ENCODE peak calls at places on chromosome 7, in six cellular contexts. H is GM12878, C is HCT116, N is H1, J is K562, I is HepG2. L is an unnamed sample.
A peak's percentile ranks its signal among the peaks of the same experiment; 100 is the strongest.

GRCh38 chr7:143131777-143132176 is at the start of gene PIP:
- DNase-seq in H (no peak), C (no peak), N (no peak), J (no peak), I (no peak), L (no peak)

GRCh38 chr7:136807598-136807997 is 60.9 kb upstream of the CHRM2 start:
- DNase-seq in H (no peak), C (no peak), N (no peak), J (no peak), I (no peak), L (peak; percentile 9)

GRCh38 chr7:510061-510481 is 9.6 kb downstream of the PDGFA start:
- DNase-seq in H (no peak), C (no peak), N (no peak), J (no peak), I (no peak), L (no peak)

GRCh38 chr7:82559203-82559805 is 115.7 kb upstream of the CACNA2D1 start:
- DNase-seq in H (no peak), C (no peak), N (no peak), J (no peak), I (no peak), L (no peak)

GRCh38 chr7:27423290-27423689 is 180.7 kb downstream of the EVX1 start:
- DNase-seq in H (no peak), C (no peak), N (no peak), J (no peak), I (no peak), L (no peak)

GRCh38 chr7:100583132-100584045 is 2.5 kb downstream of the LRCH4 start:
- DNase-seq in H (peak; percentile 44), C (no peak), N (no peak), J (no peak), I (no peak), L (no peak)

GRCh38 chr7:46970131-46970430 is 611.8 kb downstream of the TNS3 start:
- DNase-seq in H (no peak), C (no peak), N (no peak), J (no peak), I (no peak), L (no peak)

GRCh38 chr7:43137811-43138210 is 25.4 kb downstream of the HECW1 start:
- DNase-seq in H (no peak), C (no peak), N (no peak), J (no peak), I (no peak), L (no peak)

GRCh38 chr7:29304756-29305155 is 110.2 kb downstream of the CHN2 start:
- DNase-seq in H (no peak), C (no peak), N (no peak), J (no peak), I (no peak), L (peak; percentile 35)

GRCh38 chr7:148697256-148697841 is 1.4 kb upstream of the CUL1 start:
- DNase-seq in H (no peak), C (no peak), N (no peak), J (peak; percentile 40), I (no peak), L (no peak)

GRCh38 chr7:111041577-111041976 is 49.4 kb upstream of the LRRN3 start:
- DNase-seq in H (no peak), C (no peak), N (no peak), J (no peak), I (no peak), L (no peak)

GRCh38 chr7:48337012-48337621 is 165.9 kb downstream of the ABCA13 start:
- DNase-seq in H (no peak), C (no peak), N (no peak), J (no peak), I (peak; percentile 10), L (peak; percentile 55)

GRCh38 chr7:157307534-157307838 is 29.3 kb upstream of the DNAJB6 start:
- DNase-seq in H (no peak), C (no peak), N (no peak), J (peak; percentile 32), I (no peak), L (no peak)

GRCh38 chr7:37109016-37109415 is 339.6 kb downstream of the ELMO1 start:
- DNase-seq in H (no peak), C (no peak), N (no peak), J (no peak), I (peak; percentile 28), L (no peak)

GRCh38 chr7:2518101-2518500 is 1.5 kb upstream of the LFNG start:
- DNase-seq in H (no peak), C (no peak), N (no peak), J (no peak), I (no peak), L (no peak)

GRCh38 chr7:103711413-103711812 is 265.4 kb upstream of the SLC26A5 start:
- DNase-seq in H (no peak), C (no peak), N (no peak), J (no peak), I (no peak), L (no peak)

GRCh38 chr7:135980665-135981180 is 3.6 kb upstream of the MTPN start:
- DNase-seq in H (peak; percentile 95), C (no peak), N (no peak), J (peak; percentile 40), I (no peak), L (no peak)

GRCh38 chr7:65840446-65840845 is 32.4 kb upstream of the VKORC1L1 start:
- DNase-seq in H (peak; percentile 39), C (peak; percentile 43), N (no peak), J (no peak), I (no peak), L (no peak)

GRCh38 chr7:29415215-29415614 is 148.4 kb upstream of the PRR15 start:
- DNase-seq in H (no peak), C (no peak), N (no peak), J (no peak), I (no peak), L (no peak)

GRCh38 chr7:25303380-25304321 is 75.4 kb upstream of the NPVF start:
- DNase-seq in H (no peak), C (no peak), N (peak; percentile 49), J (no peak), I (no peak), L (peak; percentile 93)

GRCh38 chr7:73851410-73852338 is 9.3 kb upstream of the TMEM270 start:
- DNase-seq in H (peak; percentile 41), C (peak; percentile 92), N (no peak), J (peak; percentile 79), I (peak; percentile 52), L (no peak)

GRCh38 chr7:77335581-77335980 is 80.6 kb downstream of the GSAP start:
- DNase-seq in H (no peak), C (no peak), N (no peak), J (no peak), I (no peak), L (no peak)

GRCh38 chr7:33883566-33883965 is 21.8 kb upstream of the BMPER start:
- DNase-seq in H (no peak), C (no peak), N (no peak), J (no peak), I (no peak), L (no peak)

GRCh38 chr7:143263266-143264195 is at the start of gene GSTK1:
- DNase-seq in H (peak; percentile 21), C (peak; percentile 32), N (no peak), J (peak; percentile 94), I (peak; percentile 66), L (no peak)

GRCh38 chr7:157791666-157792065 is 454.9 kb downstream of the DNAJB6 start:
- DNase-seq in H (no peak), C (no peak), N (no peak), J (no peak), I (no peak), L (no peak)

DNA sequence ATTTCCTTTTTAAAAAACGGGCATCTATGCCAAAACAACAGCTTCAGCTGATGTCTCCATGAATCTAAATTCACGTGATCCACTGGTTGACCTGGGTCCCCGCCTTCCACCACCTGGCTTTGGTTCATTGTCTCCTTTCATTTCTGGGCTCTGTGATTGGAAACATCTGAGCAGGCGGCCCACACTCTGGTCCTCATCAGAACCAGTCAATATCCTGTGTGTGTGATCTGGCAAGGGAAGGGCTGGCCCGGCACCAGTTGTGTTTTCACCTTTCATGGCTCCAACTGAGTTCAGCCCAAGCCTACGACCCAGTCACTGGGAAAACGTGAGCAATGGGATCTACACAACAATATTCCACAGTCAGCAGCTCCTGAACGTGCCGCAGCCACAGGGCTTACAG is 46.2 kb downstream of the PARP12 start:
- DNase-seq in H (no peak), C (no peak), N (no peak), J (no peak), I (no peak), L (no peak)
- TF ChIP-seq ZNF274 in H (no peak), C (no peak), N (no peak), J (no peak), I (no peak), L (no peak)

GRCh38 chr7:106065560-106066500 is 46.3 kb downstream of the SYPL1 start:
- DNase-seq in H (no peak), C (no peak), N (no peak), J (no peak), I (peak; percentile 33), L (no peak)
- H3K4me3 ChIP-seq in H (no peak overlapping the region), C (peak overlapping the region; percentile 49), N (no peak overlapping the region), J (no peak overlapping the region), I (peak overlapping the region; percentile 50), L (no peak overlapping the region)

GRCh38 chr7:128450913-128451312 is 4.8 kb upstream of the HILPDA start:
- DNase-seq in H (no peak), C (no peak), N (no peak), J (no peak), I (no peak), L (no peak)
- TF ChIP-seq ZNF274 in H (no peak), C (no peak), N (no peak), J (no peak), I (no peak), L (no peak)

GRCh38 chr7:130674456-130674855 is 5.9 kb upstream of the COPG2 start:
- DNase-seq in H (no peak), C (no peak), N (no peak), J (no peak), I (no peak), L (no peak)

GRCh38 chr7:130672146-130672545 is 3.6 kb upstream of the COPG2 start:
- DNase-seq in H (no peak), C (no peak), N (no peak), J (no peak), I (no peak), L (no peak)

GRCh38 chr7:130668258-130669050 is at the start of gene COPG2:
- DNase-seq in H (peak; percentile 31), C (peak; percentile 62), N (peak; percentile 34), J (peak; percentile 100), I (peak; percentile 69), L (peak; percentile 82)

GRCh38 chr7:130669051-130669700 is 628 bp upstream of the COPG2 start:
- DNase-seq in H (no peak), C (no peak), N (no peak), J (no peak), I (no peak), L (no peak)

GRCh38 chr7:130673066-130673465 is 4.5 kb upstream of the COPG2 start:
- DNase-seq in H (no peak), C (no peak), N (no peak), J (no peak), I (no peak), L (no peak)
- H3K4me3 ChIP-seq in H (no peak overlapping the region), C (no peak overlapping the region), N (no peak overlapping the region), J (no peak overlapping the region), I (no peak overlapping the region), L (no peak overlapping the region)